ENCODE peak calls at places on chromosomes 5 and 9, in four cellular contexts. C, N, A and W are unnamed samples.

GRCh38 chr5:62791059-62791458 is 212.4 kb downstream of the LRRC70 start:
- DNase-seq in C (no peak), N (peak; percentile 59), A (no peak), W (no peak)

GRCh38 chr5:42360061-42360460 is 63.2 kb upstream of the GHR start:
- DNase-seq in C (peak; percentile 15), N (peak; percentile 20), A (no peak), W (no peak)

GRCh38 chr9:121746411-121746810 is 95.0 kb downstream of the DAB2IP start:
- DNase-seq in C (no peak), N (no peak), A (no peak), W (no peak)

GRCh38 chr9:120985759-120986353 is 59.3 kb upstream of the TRAF1 start:
- DNase-seq in C (peak; percentile 18), N (peak; percentile 74), A (no peak), W (no peak)

GRCh38 chr9:93965830-93966577 is 10.8 kb upstream of the BARX1 start:
- DNase-seq in C (no peak), N (no peak), A (no peak), W (no peak)

GRCh38 chr5:13745508-13745907 is 199.0 kb downstream of the DNAH5 start:
- DNase-seq in C (no peak), N (no peak), A (no peak), W (no peak)

GRCh38 chr5:171457208-171457981 is 37.9 kb downstream of the FGF18 start:
- DNase-seq in C (no peak), N (no peak), A (no peak), W (no peak)

GRCh38 chr5:86909896-86910295 is 292.2 kb downstream of the COX7C start:
- DNase-seq in C (peak; percentile 10), N (peak; percentile 87), A (no peak), W (no peak)

GRCh38 chr5:142785211-142785610 is 15.0 kb downstream of the ARHGAP26 start:
- DNase-seq in C (no peak), N (no peak), A (no peak), W (no peak)

GRCh38 chr5:10503321-10503720 is 60.5 kb upstream of the ANKRD33B start:
- DNase-seq in C (no peak), N (no peak), A (no peak), W (no peak)

GRCh38 chr5:147188200-147189108 is 46.4 kb upstream of the STK32A start:
- DNase-seq in C (peak; percentile 70), N (peak; percentile 84), A (peak; percentile 18), W (no peak)

GRCh38 chr9:127955294-127956015 is 17.8 kb upstream of the DPM2 start:
- DNase-seq in C (peak; percentile 97), N (no peak), A (no peak), W (peak; percentile 96)

GRCh38 chr5:65481171-65481575 is 547 bp downstream of the ADAMTS6 start:
- DNase-seq in C (no peak), N (peak; percentile 20), A (no peak), W (no peak)

GRCh38 chr9:96771124-96771523 is 6.8 kb downstream of the ZNF510 start:
- DNase-seq in C (no peak), N (no peak), A (no peak), W (no peak)
- H3K9me3 ChIP-seq in C (no peaks in the 10 kb centered on the region), N (no peaks in the 10 kb centered on the region), A (peaks cover 57% of the 10 kb centered on the region), W (peaks cover 10% of the 10 kb centered on the region)

DNA sequence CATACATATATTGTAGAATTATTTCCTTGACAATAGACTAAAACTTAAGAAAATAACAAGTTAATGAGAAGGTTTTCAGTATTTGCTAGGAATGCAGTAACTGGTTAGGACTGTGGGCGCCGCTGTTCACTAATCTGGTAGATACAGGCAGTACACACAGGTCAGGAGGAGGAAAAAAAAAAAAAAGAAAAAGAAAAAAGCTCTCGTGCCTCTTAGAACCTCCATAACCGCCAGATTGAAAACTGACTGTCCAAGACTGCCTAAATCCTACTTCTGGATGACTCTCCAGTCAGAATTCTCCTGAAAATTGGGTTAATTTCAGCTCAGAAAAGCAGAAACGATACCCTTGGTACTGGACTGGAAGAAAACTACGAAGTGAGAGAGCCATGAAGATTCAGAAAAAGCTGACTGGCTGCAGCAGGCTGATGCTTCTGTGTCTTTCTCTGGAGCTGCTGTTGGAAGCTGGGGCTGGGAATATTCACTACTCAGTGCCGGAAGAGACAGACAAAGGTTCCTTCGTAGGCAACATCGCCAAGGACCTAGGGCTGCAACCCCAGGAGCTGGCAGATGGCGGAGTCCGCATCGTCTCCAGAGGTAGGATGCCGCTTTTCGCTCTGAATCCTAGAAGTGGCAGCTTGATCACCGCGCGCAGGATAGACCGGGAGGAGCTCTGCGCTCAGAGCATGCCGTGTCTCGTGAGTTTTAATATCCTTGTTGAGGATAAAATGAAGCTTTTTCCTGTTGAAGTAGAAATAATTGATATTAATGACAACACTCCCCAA is at the start of gene PCDHGA1:
- DNase-seq in C (no peak), N (peak; percentile 67), A (no peak), W (no peak)
- H3K9me3 ChIP-seq in C (no peaks in the 10 kb centered on the region), N (no peaks in the 10 kb centered on the region), A (peaks cover 41% of the 10 kb centered on the region), W (no peaks in the 10 kb centered on the region)

GRCh38 chr5:80208337-80208736 is 47.5 kb downstream of the SERINC5 start:
- DNase-seq in C (no peak), N (no peak), A (no peak), W (no peak)

GRCh38 chr5:80206282-80206681 is 49.6 kb downstream of the SERINC5 start:
- DNase-seq in C (no peak), N (peak; percentile 70), A (no peak), W (no peak)

GRCh38 chr5:80210014-80210413 is 45.8 kb downstream of the SERINC5 start:
- DNase-seq in C (no peak), N (no peak), A (no peak), W (no peak)

GRCh38 chr5:80204808-80205614 is 50.8 kb downstream of the SERINC5 start:
- DNase-seq in C (peak; percentile 35), N (peak; percentile 85), A (no peak), W (no peak)

DNA sequence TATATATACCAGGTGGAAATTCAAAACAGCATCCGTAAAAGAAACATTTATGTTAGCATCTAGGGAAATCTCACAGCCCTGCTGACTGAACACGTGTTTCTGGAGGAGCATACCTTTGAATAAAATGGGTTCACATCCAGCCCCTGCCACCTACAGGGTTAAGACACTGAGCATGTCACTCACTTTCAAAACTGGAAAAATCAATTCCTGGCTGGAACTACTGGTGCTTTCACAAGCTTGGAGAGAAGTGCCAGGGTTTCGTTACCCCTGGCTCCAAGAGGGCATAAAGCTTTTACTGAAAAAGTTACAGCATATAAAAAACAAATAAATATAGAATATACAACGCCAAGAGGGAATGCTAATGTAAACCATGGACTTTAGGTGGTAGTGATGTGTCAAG is 48.0 kb downstream of the SERINC5 start:
- DNase-seq in C (no peak), N (no peak), A (no peak), W (no peak)
- H3K9me3 ChIP-seq in C (no peaks in the 10 kb centered on the region), N (no peaks in the 10 kb centered on the region), A (no peaks in the 10 kb centered on the region), W (no peaks in the 10 kb centered on the region)

GRCh38 chr5:6106756-6107155 is 271.6 kb downstream of the MED10 start:
- DNase-seq in C (no peak), N (no peak), A (no peak), W (no peak)
- H3K9me3 ChIP-seq in C (no peaks in the 10 kb centered on the region), N (no peaks in the 10 kb centered on the region), A (no peaks in the 10 kb centered on the region), W (no peaks in the 10 kb centered on the region)

GRCh38 chr5:3004361-3005080 is 253.0 kb upstream of the IRX2 start:
- DNase-seq in C (no peak), N (no peak), A (no peak), W (no peak)
- H3K9me3 ChIP-seq in C (no peaks in the 10 kb centered on the region), N (no peaks in the 10 kb centered on the region), A (no peaks in the 10 kb centered on the region), W (no peaks in the 10 kb centered on the region)

DNA sequence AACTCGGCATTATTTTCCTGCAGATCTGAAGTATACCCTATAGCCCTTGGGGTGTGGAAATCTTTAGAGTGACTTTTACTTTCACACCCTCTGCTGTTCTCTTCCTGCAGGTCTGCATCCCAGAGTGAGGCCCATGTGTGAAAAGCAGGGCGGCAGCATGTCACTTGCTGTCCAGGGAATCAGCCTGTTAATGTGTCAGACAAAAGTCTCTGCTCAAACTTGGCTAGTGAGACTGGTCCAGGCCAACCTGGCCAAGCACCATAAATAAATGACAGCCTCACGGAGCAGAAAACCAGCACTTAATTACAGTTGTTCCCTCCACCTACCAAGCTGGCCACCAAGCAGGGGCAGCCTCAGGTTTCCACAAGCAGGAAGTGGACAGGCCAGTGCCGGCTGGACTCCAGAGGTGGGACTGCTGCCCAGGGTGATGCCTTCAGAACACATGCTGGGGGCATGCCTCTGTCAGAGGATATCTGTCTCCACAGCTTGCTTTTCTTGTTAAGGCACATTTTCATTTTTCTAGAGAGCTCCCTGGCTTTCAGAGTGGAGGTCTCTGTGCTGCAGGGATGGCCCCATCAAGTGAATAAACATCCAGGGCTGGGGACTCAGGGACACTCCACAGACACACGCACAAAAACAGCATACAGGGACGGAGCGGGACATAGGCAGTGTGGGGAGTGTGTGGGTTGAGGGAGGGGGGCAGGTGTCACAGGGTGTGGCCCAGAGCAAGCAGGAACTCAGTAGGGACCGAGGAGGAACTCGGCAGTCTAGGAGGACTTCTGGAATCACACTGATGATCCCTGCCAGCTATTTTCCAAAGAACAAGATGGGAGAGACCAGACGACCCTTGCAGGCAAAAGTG is 243.8 kb upstream of the IRX1 start:
- DNase-seq in C (no peak), N (no peak), A (no peak), W (no peak)
- H3K9me3 ChIP-seq in C (no peaks in the 10 kb centered on the region), N (no peaks in the 10 kb centered on the region), A (no peaks in the 10 kb centered on the region), W (no peaks in the 10 kb centered on the region)